ENCODE peak calls at places on chromosomes 5 and 9, in five cellular contexts. E, A, Q, Y and V are unnamed samples.
A peak's percentile ranks its signal among the peaks of the same experiment; 100 is the strongest.

GRCh38 chr5:9468070-9468388 is 77.8 kb downstream of the SEMA5A start:
- DNase-seq in E (no peak), A (no peak), Q (peak; percentile 94), Y (no peak), V (no peak)

GRCh38 chr5:68379275-68380026 is 163.9 kb downstream of the PIK3R1 start:
- DNase-seq in E (no peak), A (no peak), Q (no peak), Y (no peak), V (no peak)

GRCh38 chr5:106094128-106094726 is 1576.5 kb downstream of the EFNA5 start:
- DNase-seq in E (peak; percentile 27), A (no peak), Q (peak; percentile 69), Y (no peak), V (no peak)

GRCh38 chr5:96483878-96484277 is 50.8 kb upstream of the PCSK1 start:
- DNase-seq in E (peak; percentile 42), A (no peak), Q (peak; percentile 55), Y (peak; percentile 32), V (no peak)

GRCh38 chr5:1881273-1881586 is 1.5 kb downstream of the IRX4 start:
- DNase-seq in E (peak; percentile 62), A (no peak), Q (no peak), Y (no peak), V (no peak)

GRCh38 chr5:14501353-14502162 is 80.0 kb upstream of the OTULINL start:
- DNase-seq in E (no peak), A (no peak), Q (no peak), Y (no peak), V (peak; percentile 47)

GRCh38 chr5:110785356-110785755 is 46.5 kb downstream of the SLC25A46 start:
- DNase-seq in E (no peak), A (no peak), Q (peak; percentile 60), Y (no peak), V (no peak)

GRCh38 chr5:179381691-179382090 is 36.4 kb upstream of the ADAMTS2 start:
- DNase-seq in E (no peak), A (no peak), Q (no peak), Y (no peak), V (no peak)

GRCh38 chr9:134408939-134409737 is 82.9 kb downstream of the RXRA start:
- DNase-seq in E (no peak), A (no peak), Q (no peak), Y (no peak), V (no peak)

GRCh38 chr5:1004598-1005361 is 3.8 kb upstream of the NKD2 start:
- DNase-seq in E (peak; percentile 76), A (peak; percentile 26), Q (peak; percentile 16), Y (no peak), V (peak; percentile 74)

GRCh38 chr9:124940521-124940893 is 376 bp downstream of the GOLGA1 start:
- DNase-seq in E (no peak), A (no peak), Q (no peak), Y (no peak), V (no peak)

GRCh38 chr9:83280259-83280658 is 217.3 kb upstream of the RASEF start:
- DNase-seq in E (peak; percentile 10), A (peak; percentile 65), Q (no peak), Y (no peak), V (no peak)

GRCh38 chr9:126147186-126147585 is 179.4 kb upstream of the MVB12B start:
- DNase-seq in E (no peak), A (no peak), Q (no peak), Y (no peak), V (peak; percentile 37)

GRCh38 chr9:35749515-35750255 is 598 bp downstream of the RGP1 start:
- DNase-seq in E (peak; percentile 33), A (no peak), Q (no peak), Y (no peak), V (peak; percentile 69)

GRCh38 chr9:35748239-35748857 is 680 bp downstream of the GBA2 start:
- DNase-seq in E (no peak), A (no peak), Q (no peak), Y (no peak), V (no peak)

GRCh38 chr9:35750256-35750531 is 1.1 kb downstream of the RGP1 start:
- DNase-seq in E (no peak), A (no peak), Q (no peak), Y (no peak), V (no peak)

GRCh38 chr9:35746583-35746982 is 2.4 kb downstream of the GBA2 start:
- DNase-seq in E (no peak), A (no peak), Q (no peak), Y (peak; percentile 74), V (no peak)

DNA sequence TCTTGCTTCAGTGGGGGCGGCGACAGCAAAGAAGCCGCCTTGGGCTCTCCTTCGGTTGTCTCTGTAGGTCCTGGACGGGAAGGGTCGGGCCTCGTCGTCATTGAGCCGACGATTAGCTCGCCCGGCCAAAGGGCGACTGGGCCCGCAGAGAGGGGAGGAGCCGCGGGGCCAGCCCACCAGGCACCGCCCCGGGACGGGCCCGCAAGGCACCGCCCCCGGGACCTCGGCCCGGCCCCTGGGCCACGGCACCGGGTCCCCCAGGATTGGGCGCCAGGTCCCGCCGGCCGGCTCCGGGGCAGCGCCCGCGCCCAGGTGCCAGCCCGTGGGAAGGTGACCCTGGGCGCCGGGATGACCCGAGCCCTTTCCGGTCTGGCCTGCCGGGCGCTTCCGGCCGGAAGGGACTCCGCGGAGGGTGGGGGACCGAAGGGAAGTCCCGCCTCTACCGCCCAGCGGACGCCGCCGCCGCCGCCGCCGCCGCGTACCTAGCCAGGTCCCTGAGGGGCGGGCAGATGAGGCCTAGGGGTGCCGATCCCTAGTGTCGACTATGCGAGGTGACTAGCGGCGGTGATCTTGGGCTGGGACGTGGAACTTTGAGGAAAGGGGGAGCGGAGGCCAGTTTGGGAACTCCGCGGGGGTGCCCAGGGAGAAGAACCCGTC is at the start of the genes GBA2 and RGP1:
- DNase-seq in E (peak; percentile 81), A (peak; percentile 71), Q (peak; percentile 43), Y (peak; percentile 77), V (peak; percentile 93)
- TF ChIP-seq POLR2A in E (peak; percentile 42), A (peak; percentile 95), Q (peak; percentile 61), Y (peak; percentile 59), V (peak; percentile 88)

GRCh38 chr9:109003116-109003515 is 10.2 kb downstream of the CTNNAL1 start:
- DNase-seq in E (no peak), A (no peak), Q (no peak), Y (no peak), V (no peak)

GRCh38 chr9:109002141-109002540 is 11.2 kb downstream of the CTNNAL1 start:
- DNase-seq in E (no peak), A (no peak), Q (no peak), Y (no peak), V (no peak)

GRCh38 chr9:109001275-109001676 is 12.0 kb downstream of the CTNNAL1 start:
- DNase-seq in E (peak; percentile 43), A (no peak), Q (peak; percentile 93), Y (peak; percentile 47), V (no peak)

GRCh38 chr9:109010676-109011655 is 2.3 kb downstream of the CTNNAL1 start:
- DNase-seq in E (peak; percentile 66), A (no peak), Q (peak; percentile 93), Y (peak; percentile 60), V (no peak)

GRCh38 chr9:109005678-109006077 is 7.6 kb downstream of the CTNNAL1 start:
- DNase-seq in E (no peak), A (no peak), Q (no peak), Y (no peak), V (no peak)
- H3K9me3 ChIP-seq in E (peaks cover 13% of the 10 kb centered on the region), A (no peaks in the 10 kb centered on the region), Q (peaks cover 6% of the 10 kb centered on the region), Y (peaks cover 12% of the 10 kb centered on the region), V (no peaks in the 10 kb centered on the region)

DNA sequence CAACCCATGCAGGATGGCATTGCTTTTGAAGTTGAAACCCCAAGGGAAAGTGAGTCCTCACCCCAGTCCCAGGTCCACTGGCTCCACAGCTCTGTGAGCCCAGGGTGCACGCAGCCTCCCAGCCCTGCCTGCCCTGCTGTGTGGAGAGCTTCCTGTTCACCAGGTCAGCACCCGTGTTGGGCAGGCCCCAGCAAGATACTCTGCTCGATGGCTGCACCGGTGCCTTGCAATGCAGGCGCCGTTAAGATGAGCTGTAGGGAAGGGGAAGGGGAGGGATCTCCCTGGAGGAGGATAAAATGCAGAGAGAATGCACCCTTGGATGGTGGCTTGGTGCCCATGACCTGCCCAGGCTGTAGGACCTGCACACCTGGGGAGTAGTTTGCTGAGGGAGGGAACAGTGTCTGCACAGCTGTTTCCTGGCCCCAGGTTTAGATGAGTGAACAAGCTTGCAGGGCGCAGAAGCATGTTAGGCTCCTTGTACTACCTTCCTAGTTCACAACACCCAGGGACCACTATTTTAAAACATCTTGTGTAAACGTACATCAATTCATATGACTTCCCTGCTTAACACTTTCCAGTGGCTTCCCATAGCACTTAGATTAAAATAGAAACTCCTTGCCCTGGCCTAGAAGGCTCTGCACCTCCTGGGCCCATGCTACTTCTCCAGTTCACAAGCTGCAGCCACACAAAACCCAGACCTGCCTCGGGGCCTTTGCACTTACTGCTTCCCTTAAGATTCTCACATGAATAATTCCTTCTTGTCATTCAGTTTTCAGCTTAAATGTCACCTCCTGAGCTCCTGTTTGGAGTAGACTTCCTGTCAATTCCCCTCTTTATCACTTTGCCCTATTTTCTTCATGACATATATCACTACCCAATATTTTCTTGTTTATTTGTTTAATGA is 19.6 kb downstream of the FAT2 start:
- DNase-seq in E (no peak), A (no peak), Q (no peak), Y (no peak), V (no peak)
- H3K4me1 ChIP-seq in E (no peaks in the 10 kb centered on the region), A (peaks cover 4% of the 10 kb centered on the region), Q (no peaks in the 10 kb centered on the region), Y (no peaks in the 10 kb centered on the region), V (no peaks in the 10 kb centered on the region)

DNA sequence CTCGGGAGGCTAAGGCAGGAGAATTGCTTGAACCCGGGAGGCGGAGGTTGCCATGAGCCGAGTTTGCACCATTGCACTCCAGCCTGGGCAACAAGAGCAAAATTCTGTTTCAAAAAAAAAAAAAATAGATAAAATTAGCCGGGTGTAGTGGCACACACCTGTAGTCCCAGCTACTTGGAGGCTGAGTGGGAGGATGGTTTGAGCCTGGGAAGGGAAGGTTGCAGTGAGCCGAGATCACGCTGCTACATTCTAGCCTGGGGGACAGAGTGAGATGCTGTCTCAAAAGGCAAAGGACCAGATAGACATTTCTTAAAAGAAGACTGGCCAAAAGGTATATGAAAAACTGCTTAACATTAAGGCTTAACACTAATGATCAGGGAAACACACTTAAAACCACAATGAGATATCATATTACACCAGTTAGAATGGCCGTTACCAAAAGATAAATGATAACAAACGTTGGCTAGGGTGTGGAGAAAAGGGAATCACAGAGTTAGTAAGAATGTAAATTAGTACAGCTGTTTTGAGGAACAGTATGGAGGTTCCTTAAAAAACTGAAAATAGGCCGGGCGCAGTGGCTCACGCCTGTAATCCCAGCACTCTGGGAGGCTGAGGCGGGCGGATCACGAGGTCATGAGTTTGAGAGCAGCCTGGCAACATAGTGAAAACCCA is 10.1 kb upstream of the MARVELD2 start:
- DNase-seq in E (no peak), A (no peak), Q (no peak), Y (no peak), V (no peak)
- TF ChIP-seq POLR2A in E (no peak), A (no peak), Q (no peak), Y (no peak), V (no peak)

GRCh38 chr5:143649869-143650268 is 162.1 kb upstream of the HMHB1 start:
- DNase-seq in E (no peak), A (no peak), Q (peak; percentile 21), Y (no peak), V (no peak)
- H3K9me3 ChIP-seq in E (peaks cover 14% of the 10 kb centered on the region), A (no peaks in the 10 kb centered on the region), Q (no peaks in the 10 kb centered on the region), Y (no peaks in the 10 kb centered on the region), V (no peaks in the 10 kb centered on the region)

GRCh38 chr9:128887914-128888350 is 6.0 kb downstream of the LRRC8A start:
- DNase-seq in E (no peak), A (no peak), Q (no peak), Y (no peak), V (no peak)
- H3K4me1 ChIP-seq in E (peaks cover 40% of the 10 kb centered on the region), A (peaks cover 52% of the 10 kb centered on the region), Q (peaks cover 31% of the 10 kb centered on the region), Y (peaks cover 22% of the 10 kb centered on the region), V (peaks cover 2% of the 10 kb centered on the region)